ENCODE peak calls at places on chromosomes 1 and 21, in six cellular contexts. Q, L, N, W, M and G are unnamed samples.

GRCh38 chr21:43925096-43925481 is 60.1 kb downstream of the AGPAT3 start:
- DNase-seq in Q (no peak), L (peak), N (no peak), W (no peak), M (no peak), G (no peak)

GRCh38 chr1:31705080-31705866 is 1.5 kb upstream of the COL16A1 start:
- DNase-seq in Q (no peak), L (peak), N (peak), W (no peak), M (no peak), G (no peak)

GRCh38 chr21:42003051-42003461 is 7.1 kb downstream of the ZBTB21 start:
- DNase-seq in Q (no peak), L (peak), N (no peak), W (no peak), M (no peak), G (no peak)

GRCh38 chr1:66982561-66983285 is 57.9 kb downstream of the MIER1 start:
- DNase-seq in Q (no peak), L (no peak), N (no peak), W (no peak), M (no peak), G (no peak)

GRCh38 chr1:109793089-109793485 is 29.4 kb upstream of the EPS8L3 start:
- DNase-seq in Q (no peak), L (no peak), N (peak), W (no peak), M (no peak), G (no peak)

GRCh38 chr1:211975152-211975941 is 60.0 kb downstream of the INTS7 start:
- DNase-seq in Q (no peak), L (no peak), N (no peak), W (no peak), M (no peak), G (no peak)

GRCh38 chr1:184163674-184164470 is 112.3 kb downstream of the TSEN15 start:
- DNase-seq in Q (no peak), L (peak), N (no peak), W (no peak), M (no peak), G (no peak)

GRCh38 chr1:162363823-162364222 is 12.8 kb downstream of the SPATA46 start:
- DNase-seq in Q (no peak), L (no peak), N (no peak), W (no peak), M (no peak), G (no peak)

GRCh38 chr1:109478806-109479205 is 4.9 kb upstream of the ATXN7L2 start:
- DNase-seq in Q (no peak), L (peak), N (no peak), W (no peak), M (no peak), G (no peak)

GRCh38 chr1:52709016-52709415 is 10.9 kb upstream of the COA7 start:
- DNase-seq in Q (no peak), L (no peak), N (no peak), W (no peak), M (no peak), G (no peak)

GRCh38 chr1:48109390-48110009 is 112.3 kb upstream of the TRABD2B start:
- DNase-seq in Q (no peak), L (peak), N (no peak), W (no peak), M (peak), G (no peak)

GRCh38 chr1:228348708-228349467 is 57.7 kb downstream of the TRIM11 start:
- DNase-seq in Q (no peak), L (no peak), N (no peak), W (no peak), M (no peak), G (no peak)

GRCh38 chr21:44407493-44407892 is 47.8 kb upstream of the LRRC3 start:
- DNase-seq in Q (no peak), L (no peak), N (no peak), W (no peak), M (no peak), G (no peak)

GRCh38 chr1:180267761-180268555 is 37.9 kb downstream of the LHX4 start:
- DNase-seq in Q (no peak), L (no peak), N (peak), W (no peak), M (no peak), G (no peak)

GRCh38 chr1:180268556-180269044 is 38.5 kb downstream of the LHX4 start:
- DNase-seq in Q (no peak), L (no peak), N (peak), W (no peak), M (no peak), G (no peak)

GRCh38 chr1:180270767-180271639 is 40.9 kb downstream of the LHX4 start:
- DNase-seq in Q (no peak), L (no peak), N (peak), W (no peak), M (no peak), G (no peak)

GRCh38 chr1:180271640-180272255 is 41.7 kb downstream of the LHX4 start:
- DNase-seq in Q (no peak), L (no peak), N (peak), W (no peak), M (no peak), G (peak)

GRCh38 chr1:180269848-180270766 is 40.0 kb downstream of the LHX4 start:
- DNase-seq in Q (no peak), L (peak), N (peak), W (no peak), M (no peak), G (no peak)
- TF ChIP-seq CTCF in Q (peak), L (peak), N (peak), W (no peak), M (peak), G (peak)

GRCh38 chr1:205430631-205431305 is 8.9 kb upstream of the LEMD1 start:
- DNase-seq in Q (no peak), L (peak), N (no peak), W (no peak), M (peak), G (no peak)
- TF ChIP-seq CTCF in Q (peak), L (peak), N (peak), W (peak), M (peak), G (peak)

DNA sequence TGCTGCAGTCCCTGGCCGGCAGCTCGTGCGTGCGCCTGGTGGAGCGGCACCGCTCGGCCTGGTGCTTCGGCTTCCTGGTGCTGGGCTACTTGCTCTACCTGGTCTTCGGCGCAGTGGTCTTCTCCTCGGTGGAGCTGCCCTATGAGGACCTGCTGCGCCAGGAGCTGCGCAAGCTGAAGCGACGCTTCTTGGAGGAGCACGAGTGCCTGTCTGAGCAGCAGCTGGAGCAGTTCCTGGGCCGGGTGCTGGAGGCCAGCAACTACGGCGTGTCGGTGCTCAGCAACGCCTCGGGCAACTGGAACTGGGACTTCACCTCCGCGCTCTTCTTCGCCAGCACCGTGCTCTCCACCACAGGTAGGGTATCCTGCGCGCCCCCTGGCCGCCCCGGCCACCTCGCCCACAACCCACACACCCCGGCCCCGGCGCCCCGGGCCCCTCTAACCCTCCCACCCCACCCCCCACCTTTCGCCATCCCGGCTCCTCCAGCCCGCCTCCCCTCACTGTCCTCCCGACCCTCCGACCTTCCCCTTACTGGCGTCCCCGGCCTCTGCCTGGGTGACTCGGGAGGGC is 352 bp downstream of the KCNK1 start:
- DNase-seq in Q (no peak), L (peak), N (no peak), W (no peak), M (peak), G (peak)
- TF ChIP-seq CTCF in Q (no peak), L (no peak), N (no peak), W (no peak), M (no peak), G (no peak)

GRCh38 chr1:90616395-90616794 is 100.7 kb downstream of the BARHL2 start:
- DNase-seq in Q (peak), L (peak), N (no peak), W (no peak), M (no peak), G (no peak)
- TF ChIP-seq CTCF in Q (peak), L (peak), N (peak), W (no peak), M (peak), G (peak)

GRCh38 chr1:8329439-8329838 is 11.5 kb downstream of the SLC45A1 start:
- DNase-seq in Q (no peak), L (no peak), N (no peak), W (no peak), M (no peak), G (no peak)
- TF ChIP-seq CTCF in Q (no peak), L (no peak), N (no peak), W (no peak), M (no peak), G (no peak)

DNA sequence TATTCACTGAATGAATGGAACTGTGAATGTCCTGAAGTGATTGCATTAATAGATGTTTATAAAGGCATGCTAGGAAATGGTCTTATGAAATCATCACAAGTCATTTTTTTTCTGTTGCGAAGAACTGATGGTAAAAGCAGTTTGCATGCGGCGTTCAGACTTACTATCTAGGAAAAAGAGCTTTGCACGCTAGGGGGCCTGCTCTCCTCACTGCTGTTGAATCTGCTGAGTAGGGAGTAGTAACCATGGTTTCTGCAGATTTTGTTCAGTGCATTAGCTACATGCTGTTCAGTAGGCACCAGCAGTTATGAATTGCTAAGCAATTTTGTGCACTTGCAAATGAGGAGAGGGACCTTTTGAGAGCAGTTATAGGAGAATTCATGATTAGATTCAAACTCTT is 57.9 kb downstream of the CENPF start:
- DNase-seq in Q (no peak), L (peak), N (no peak), W (no peak), M (peak), G (no peak)
- TF ChIP-seq CTCF in Q (peak), L (peak), N (peak), W (no peak), M (peak), G (peak)

GRCh38 chr1:20484526-20485462 is 1.2 kb downstream of the CAMK2N1 start:
- DNase-seq in Q (no peak), L (no peak), N (no peak), W (no peak), M (peak), G (no peak)

GRCh38 chr1:20487236-20487590 is 1.2 kb upstream of the CAMK2N1 start:
- DNase-seq in Q (no peak), L (no peak), N (no peak), W (no peak), M (no peak), G (no peak)

GRCh38 chr1:20483833-20484525 is 2.0 kb downstream of the CAMK2N1 start:
- DNase-seq in Q (no peak), L (no peak), N (no peak), W (no peak), M (peak), G (no peak)

GRCh38 chr1:20486457-20487235 is 636 bp upstream of the CAMK2N1 start:
- DNase-seq in Q (no peak), L (no peak), N (peak), W (no peak), M (peak), G (no peak)

GRCh38 chr1:20485527-20486456 is at the start of gene CAMK2N1:
- DNase-seq in Q (no peak), L (peak), N (no peak), W (no peak), M (peak), G (peak)
- TF ChIP-seq CTCF in Q (no peak), L (no peak), N (no peak), W (no peak), M (no peak), G (no peak)

DNA sequence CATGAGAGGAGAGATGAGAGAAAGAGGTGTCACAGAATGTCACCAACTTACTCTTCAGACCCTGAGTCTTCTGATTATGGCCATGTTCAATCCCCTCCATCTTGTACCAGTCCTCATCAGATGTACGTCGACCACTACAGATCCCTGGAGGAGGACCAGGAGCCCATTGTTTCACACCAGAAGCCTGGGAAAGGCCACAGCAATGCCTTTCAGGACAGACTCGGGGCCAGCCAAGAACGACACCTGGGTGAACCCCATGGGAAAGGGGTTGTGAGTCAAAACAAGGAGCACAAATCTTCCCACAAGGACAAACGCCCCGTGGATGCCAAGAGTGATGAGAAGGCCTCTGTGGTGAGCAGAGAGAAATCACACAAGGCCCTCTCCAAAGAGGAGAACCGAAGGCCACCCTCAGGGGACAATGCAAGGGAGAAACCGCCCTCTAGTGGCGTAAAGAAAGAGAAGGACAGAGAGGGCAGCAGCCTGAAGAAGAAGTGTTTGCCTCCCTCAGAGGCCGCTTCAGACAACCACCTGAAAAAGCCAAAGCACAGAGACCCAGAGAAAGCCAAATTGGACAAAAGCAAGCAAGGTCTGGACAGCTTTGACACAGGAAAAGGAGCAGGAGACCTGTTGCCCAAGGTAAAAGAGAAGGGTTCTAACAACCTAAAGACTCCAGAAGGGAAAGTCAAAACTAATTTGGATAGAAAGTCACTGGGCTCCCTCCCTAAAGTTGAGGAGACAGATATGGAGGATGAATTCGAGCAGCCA is 8.0 kb downstream of the ELOA start:
- DNase-seq in Q (peak), L (peak), N (no peak), W (no peak), M (peak), G (no peak)
- TF ChIP-seq CTCF in Q (peak), L (peak), N (peak), W (peak), M (peak), G (peak)

GRCh38 chr1:55107111-55107510 is 67.8 kb downstream of the PCSK9 start:
- DNase-seq in Q (no peak), L (no peak), N (no peak), W (no peak), M (no peak), G (no peak)

GRCh38 chr1:55103891-55104290 is 64.5 kb downstream of the PCSK9 start:
- DNase-seq in Q (no peak), L (no peak), N (no peak), W (no peak), M (no peak), G (no peak)

GRCh38 chr1:55107989-55108388 is 68.6 kb downstream of the PCSK9 start:
- DNase-seq in Q (no peak), L (no peak), N (no peak), W (no peak), M (no peak), G (no peak)
- TF ChIP-seq CTCF in Q (no peak), L (no peak), N (no peak), W (no peak), M (no peak), G (no peak)

GRCh38 chr1:215793210-215793609 is 226.1 kb downstream of the KCTD3 start:
- DNase-seq in Q (no peak), L (peak), N (no peak), W (no peak), M (no peak), G (no peak)
- TF ChIP-seq CTCF in Q (no peak), L (peak), N (peak), W (no peak), M (peak), G (peak)